ENCODE peak calls at places on chromosome 11, in eight cellular contexts. One of them, this sample, is unnamed.

GRCh38 chr11:4032097-4032496 is 62.5 kb upstream of the RRM1 start:
- DNase-seq in lower lobe of right lung: peak; percentile 55
- DNase-seq in hepatocyte: no peak
- DNase-seq in left lung: no peak
- DNase-seq in thyroid gland: peak; percentile 72
- DNase-seq in uterus: no peak
- DNase-seq in pancreas: no peak
- DNase-seq in A549: no peak
- DNase-seq in this sample: no peak

GRCh38 chr11:33778682-33779081 is 4.4 kb upstream of the FBXO3 start:
- DNase-seq in left lung: no peak
- DNase-seq in hepatocyte: peak; percentile 51
- DNase-seq in A549: no peak
- DNase-seq in pancreas: no peak
- DNase-seq in lower lobe of right lung: no peak
- DNase-seq in thyroid gland: no peak
- DNase-seq in uterus: no peak
- DNase-seq in this sample: no peak

GRCh38 chr11:69209936-69210659 is 54.4 kb downstream of the SMIM38 start:
- DNase-seq in lower lobe of right lung: no peak
- DNase-seq in A549: no peak
- DNase-seq in hepatocyte: peak; percentile 68
- DNase-seq in pancreas: no peak
- DNase-seq in left lung: no peak
- DNase-seq in uterus: no peak
- DNase-seq in thyroid gland: no peak
- DNase-seq in this sample: no peak

GRCh38 chr11:117950320-117950719 is 21.1 kb upstream of the TMPRSS13 start:
- DNase-seq in thyroid gland: peak; percentile 41
- DNase-seq in pancreas: no peak
- DNase-seq in A549: no peak
- DNase-seq in hepatocyte: no peak
- DNase-seq in uterus: no peak
- DNase-seq in lower lobe of right lung: no peak
- DNase-seq in left lung: no peak
- DNase-seq in this sample: no peak

GRCh38 chr11:8017894-8018741 is 31.0 kb downstream of the EIF3F start:
- DNase-seq in left lung: no peak
- DNase-seq in uterus: no peak
- DNase-seq in pancreas: no peak
- DNase-seq in thyroid gland: peak; percentile 21
- DNase-seq in A549: no peak
- DNase-seq in hepatocyte: peak; percentile 24
- DNase-seq in lower lobe of right lung: no peak
- DNase-seq in this sample: no peak

GRCh38 chr11:133808393-133809140 is 36.7 kb downstream of the SPATA19 start:
- DNase-seq in hepatocyte: no peak
- DNase-seq in lower lobe of right lung: no peak
- DNase-seq in pancreas: no peak
- DNase-seq in uterus: no peak
- DNase-seq in A549: no peak
- DNase-seq in thyroid gland: no peak
- DNase-seq in left lung: no peak
- DNase-seq in this sample: no peak

GRCh38 chr11:29306527-29306926 is 710.3 kb downstream of the KCNA4 start:
- DNase-seq in hepatocyte: no peak
- DNase-seq in uterus: no peak
- DNase-seq in left lung: no peak
- DNase-seq in lower lobe of right lung: no peak
- DNase-seq in pancreas: no peak
- DNase-seq in thyroid gland: peak; percentile 20
- DNase-seq in A549: no peak
- DNase-seq in this sample: no peak

GRCh38 chr11:3134651-3135490 is 30.2 kb downstream of the OSBPL5 start:
- DNase-seq in hepatocyte: no peak
- DNase-seq in lower lobe of right lung: peak; percentile 44
- DNase-seq in A549: no peak
- DNase-seq in uterus: peak; percentile 14
- DNase-seq in pancreas: no peak
- DNase-seq in thyroid gland: no peak
- DNase-seq in left lung: peak; percentile 14
- DNase-seq in this sample: peak; percentile 65

GRCh38 chr11:82494988-82495432 is 238.7 kb downstream of the FAM181B start:
- DNase-seq in A549: peak; percentile 10
- DNase-seq in pancreas: no peak
- DNase-seq in hepatocyte: peak; percentile 47
- DNase-seq in left lung: no peak
- DNase-seq in lower lobe of right lung: no peak
- DNase-seq in uterus: no peak
- DNase-seq in thyroid gland: no peak
- DNase-seq in this sample: no peak

GRCh38 chr11:121054266-121054665 is 30.4 kb downstream of the TBCEL start:
- DNase-seq in pancreas: no peak
- DNase-seq in hepatocyte: no peak
- DNase-seq in thyroid gland: no peak
- DNase-seq in A549: no peak
- DNase-seq in left lung: no peak
- DNase-seq in uterus: no peak
- DNase-seq in lower lobe of right lung: no peak
- DNase-seq in this sample: no peak

GRCh38 chr11:102911758-102912481 is 37.1 kb upstream of the MMP12 start:
- DNase-seq in thyroid gland: no peak
- DNase-seq in A549: no peak
- DNase-seq in lower lobe of right lung: no peak
- DNase-seq in hepatocyte: no peak
- DNase-seq in uterus: no peak
- DNase-seq in pancreas: no peak
- DNase-seq in left lung: no peak
- DNase-seq in this sample: no peak

GRCh38 chr11:3802016-3802790 is 4.8 kb upstream of the NUP98 start:
- DNase-seq in left lung: no peak
- DNase-seq in hepatocyte: peak; percentile 29
- DNase-seq in uterus: no peak
- DNase-seq in A549: peak; percentile 78
- DNase-seq in pancreas: no peak
- DNase-seq in thyroid gland: no peak
- DNase-seq in lower lobe of right lung: no peak
- DNase-seq in this sample: no peak

GRCh38 chr11:86484164-86484794 is 109.6 kb downstream of the CCDC81 start:
- DNase-seq in thyroid gland: no peak
- DNase-seq in A549: peak; percentile 97
- DNase-seq in lower lobe of right lung: no peak
- DNase-seq in hepatocyte: peak; percentile 76
- DNase-seq in uterus: peak; percentile 65
- DNase-seq in pancreas: no peak
- DNase-seq in left lung: no peak
- DNase-seq in this sample: peak; percentile 75

GRCh38 chr11:116537736-116538135 is 235.1 kb downstream of the BUD13 start:
- DNase-seq in left lung: no peak
- DNase-seq in lower lobe of right lung: no peak
- DNase-seq in hepatocyte: no peak
- DNase-seq in uterus: no peak
- DNase-seq in A549: no peak
- DNase-seq in thyroid gland: no peak
- DNase-seq in pancreas: no peak
- DNase-seq in this sample: peak; percentile 34

GRCh38 chr11:95565692-95566091 is 223.9 kb downstream of the FAM76B start:
- DNase-seq in A549: no peak
- DNase-seq in uterus: no peak
- DNase-seq in hepatocyte: no peak
- DNase-seq in lower lobe of right lung: no peak
- DNase-seq in thyroid gland: no peak
- DNase-seq in left lung: no peak
- DNase-seq in pancreas: no peak
- DNase-seq in this sample: no peak

GRCh38 chr11:70324354-70325115 is 54.0 kb downstream of the PPFIA1 start:
- DNase-seq in pancreas: no peak
- DNase-seq in uterus: no peak
- DNase-seq in left lung: no peak
- DNase-seq in thyroid gland: peak; percentile 87
- DNase-seq in A549: no peak
- DNase-seq in lower lobe of right lung: no peak
- DNase-seq in hepatocyte: no peak
- DNase-seq in this sample: no peak
- H3K27ac ChIP-seq in pancreas: no peak overlapping the region
- H3K27ac ChIP-seq in uterus: no peak overlapping the region
- H3K27ac ChIP-seq in left lung: peak overlapping the region; percentile 91
- H3K27ac ChIP-seq in thyroid gland: peak overlapping the region; percentile 60
- H3K27ac ChIP-seq in A549: no peak overlapping the region
- H3K27ac ChIP-seq in lower lobe of right lung: peak overlapping the region; percentile 57
- H3K27ac ChIP-seq in hepatocyte: peak overlapping the region; percentile 49
- H3K27ac ChIP-seq in this sample: peak overlapping the region; percentile 22

GRCh38 chr11:119673389-119674336 is 55.3 kb downstream of the NECTIN1 start:
- DNase-seq in uterus: no peak
- DNase-seq in A549: no peak
- DNase-seq in hepatocyte: peak; percentile 40
- DNase-seq in left lung: no peak
- DNase-seq in lower lobe of right lung: no peak
- DNase-seq in pancreas: no peak
- DNase-seq in thyroid gland: no peak
- DNase-seq in this sample: no peak

GRCh38 chr11:119672597-119672996 is 56.4 kb downstream of the NECTIN1 start:
- DNase-seq in lower lobe of right lung: no peak
- DNase-seq in left lung: no peak
- DNase-seq in hepatocyte: no peak
- DNase-seq in A549: no peak
- DNase-seq in pancreas: no peak
- DNase-seq in uterus: no peak
- DNase-seq in thyroid gland: no peak
- DNase-seq in this sample: no peak

GRCh38 chr11:119671561-119672015 is 57.4 kb downstream of the NECTIN1 start:
- DNase-seq in hepatocyte: no peak
- DNase-seq in A549: no peak
- DNase-seq in thyroid gland: no peak
- DNase-seq in left lung: no peak
- DNase-seq in lower lobe of right lung: no peak
- DNase-seq in pancreas: no peak
- DNase-seq in uterus: peak; percentile 39
- DNase-seq in this sample: no peak

GRCh38 chr11:119668685-119669084 is 60.3 kb downstream of the NECTIN1 start:
- DNase-seq in thyroid gland: no peak
- DNase-seq in lower lobe of right lung: no peak
- DNase-seq in left lung: no peak
- DNase-seq in pancreas: no peak
- DNase-seq in uterus: no peak
- DNase-seq in hepatocyte: no peak
- DNase-seq in A549: no peak
- DNase-seq in this sample: no peak

DNA sequence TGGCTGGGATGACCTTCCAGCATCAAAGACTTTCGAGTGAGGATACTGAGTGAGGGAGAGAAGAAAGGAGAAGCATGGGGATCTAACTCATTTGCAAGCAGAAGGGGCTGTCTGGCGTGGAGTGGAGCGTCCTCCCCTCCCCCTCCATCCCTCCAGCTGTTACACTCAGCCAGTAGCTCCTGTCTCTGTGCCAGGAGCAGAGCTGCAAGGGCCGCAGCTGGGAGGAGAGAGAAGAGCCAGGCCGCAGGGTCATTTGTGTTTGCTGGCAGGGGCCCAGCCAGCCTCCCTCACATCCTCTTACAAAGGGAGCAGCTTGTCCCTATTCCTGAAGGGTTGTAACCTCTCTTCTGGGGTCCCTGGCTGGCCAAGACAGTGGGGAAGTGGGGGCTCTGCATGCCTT is 58.0 kb downstream of the NECTIN1 start:
- DNase-seq in hepatocyte: peak; percentile 69
- DNase-seq in A549: no peak
- DNase-seq in lower lobe of right lung: no peak
- DNase-seq in pancreas: peak; percentile 48
- DNase-seq in left lung: peak; percentile 58
- DNase-seq in thyroid gland: peak; percentile 17
- DNase-seq in uterus: peak; percentile 84
- DNase-seq in this sample: peak; percentile 93
- H3K4me3 ChIP-seq in hepatocyte: no peak overlapping the region
- H3K4me3 ChIP-seq in A549: no peak overlapping the region
- H3K4me3 ChIP-seq in lower lobe of right lung: no peak overlapping the region
- H3K4me3 ChIP-seq in pancreas: no peak overlapping the region
- H3K4me3 ChIP-seq in left lung: no peak overlapping the region
- H3K4me3 ChIP-seq in thyroid gland: no peak overlapping the region
- H3K4me3 ChIP-seq in uterus: no peak overlapping the region
- H3K4me3 ChIP-seq in this sample: no peak overlapping the region

DNA sequence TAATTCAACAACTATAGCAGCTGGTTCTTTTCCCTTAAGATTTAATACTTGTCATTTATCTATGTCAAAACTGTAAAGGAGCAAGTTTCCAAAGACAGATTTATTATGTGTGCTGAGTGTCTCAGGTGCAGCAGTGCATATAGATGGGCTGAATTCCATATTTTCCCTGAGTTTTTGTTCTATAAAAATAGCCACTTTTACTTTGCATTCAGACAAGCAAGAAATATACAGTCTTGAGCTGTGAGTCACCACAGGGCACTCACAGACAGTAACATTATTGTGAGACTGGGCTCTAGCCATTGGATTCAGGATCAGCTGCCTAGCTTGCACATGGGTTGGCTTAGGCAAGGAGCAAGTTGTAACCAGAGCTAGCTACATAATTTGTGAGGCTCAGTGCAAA is 173.8 kb downstream of the CSNK2A3 start:
- DNase-seq in uterus: no peak
- DNase-seq in lower lobe of right lung: no peak
- DNase-seq in A549: peak; percentile 23
- DNase-seq in left lung: no peak
- DNase-seq in hepatocyte: peak; percentile 77
- DNase-seq in pancreas: no peak
- DNase-seq in thyroid gland: no peak
- DNase-seq in this sample: no peak
- TF ChIP-seq CTCF in uterus: no peak
- TF ChIP-seq CTCF in lower lobe of right lung: no peak
- TF ChIP-seq CTCF in A549: no peak
- TF ChIP-seq CTCF in left lung: no peak
- TF ChIP-seq CTCF in hepatocyte: no peak
- TF ChIP-seq CTCF in pancreas: no peak
- TF ChIP-seq CTCF in thyroid gland: no peak
- TF ChIP-seq CTCF in this sample: no peak

GRCh38 chr11:6410695-6411430 is 8.0 kb downstream of the APBB1 start:
- DNase-seq in thyroid gland: no peak
- DNase-seq in uterus: no peak
- DNase-seq in lower lobe of right lung: no peak
- DNase-seq in hepatocyte: no peak
- DNase-seq in A549: no peak
- DNase-seq in pancreas: no peak
- DNase-seq in left lung: no peak
- DNase-seq in this sample: no peak

GRCh38 chr11:6411594-6412031 is 7.3 kb downstream of the APBB1 start:
- DNase-seq in A549: no peak
- DNase-seq in thyroid gland: no peak
- DNase-seq in left lung: no peak
- DNase-seq in lower lobe of right lung: no peak
- DNase-seq in uterus: no peak
- DNase-seq in pancreas: no peak
- DNase-seq in hepatocyte: no peak
- DNase-seq in this sample: no peak

GRCh38 chr11:6418199-6418957 is 516 bp downstream of the APBB1 start:
- DNase-seq in uterus: peak; percentile 40
- DNase-seq in left lung: no peak
- DNase-seq in pancreas: peak; percentile 24
- DNase-seq in lower lobe of right lung: no peak
- DNase-seq in hepatocyte: peak; percentile 50
- DNase-seq in thyroid gland: peak; percentile 29
- DNase-seq in A549: no peak
- DNase-seq in this sample: no peak

GRCh38 chr11:6413791-6414231 is 5.1 kb downstream of the APBB1 start:
- DNase-seq in left lung: no peak
- DNase-seq in hepatocyte: no peak
- DNase-seq in pancreas: no peak
- DNase-seq in uterus: no peak
- DNase-seq in thyroid gland: peak; percentile 42
- DNase-seq in A549: no peak
- DNase-seq in lower lobe of right lung: no peak
- DNase-seq in this sample: no peak

GRCh38 chr11:6414874-6415328 is 4.0 kb downstream of the APBB1 start:
- DNase-seq in pancreas: no peak
- DNase-seq in lower lobe of right lung: no peak
- DNase-seq in uterus: no peak
- DNase-seq in left lung: no peak
- DNase-seq in A549: no peak
- DNase-seq in thyroid gland: no peak
- DNase-seq in hepatocyte: no peak
- DNase-seq in this sample: no peak
- H3K27ac ChIP-seq in pancreas: no peak overlapping the region
- H3K27ac ChIP-seq in lower lobe of right lung: no peak overlapping the region
- H3K27ac ChIP-seq in uterus: no peak overlapping the region
- H3K27ac ChIP-seq in left lung: no peak overlapping the region
- H3K27ac ChIP-seq in A549: no peak overlapping the region
- H3K27ac ChIP-seq in thyroid gland: no peak overlapping the region
- H3K27ac ChIP-seq in hepatocyte: no peak overlapping the region
- H3K27ac ChIP-seq in this sample: no peak overlapping the region

This sample was measured in sigmoid colon.